ENCODE peak calls at places on chromosomes 12 and 14, in four cellular contexts. One of them, this sample, is unnamed. For H3K4me1, the result is how much of the 10 kb centered on the place peaks cover.

GRCh38 chr12:2288001-2288400 is 235.2 kb downstream of the CACNA1C start:
- DNase-seq in testis: no peak
- DNase-seq in vagina: no peak
- DNase-seq in fibroblast of lung: peak
- DNase-seq in this sample: no peak

GRCh38 chr12:123761841-123762714 is at the start of gene DNAH10:
- DNase-seq in testis: peak
- DNase-seq in vagina: no peak
- DNase-seq in fibroblast of lung: peak
- DNase-seq in this sample: peak

GRCh38 chr12:126027816-126028215 is 962.6 kb downstream of the AACS start:
- DNase-seq in testis: no peak
- DNase-seq in vagina: no peak
- DNase-seq in fibroblast of lung: no peak
- DNase-seq in this sample: no peak

GRCh38 chr12:82527165-82527780 is 159.4 kb upstream of the TMTC2 start:
- DNase-seq in testis: peak
- DNase-seq in vagina: no peak
- DNase-seq in fibroblast of lung: peak
- DNase-seq in this sample: peak

GRCh38 chr14:105974902-105975301 is 448.5 kb downstream of the TMEM121 start:
- DNase-seq in testis: peak
- DNase-seq in vagina: no peak
- DNase-seq in fibroblast of lung: no peak
- DNase-seq in this sample: peak

GRCh38 chr14:63501429-63501828 is 41.7 kb downstream of the PPP2R5E start:
- DNase-seq in testis: no peak
- DNase-seq in vagina: no peak
- DNase-seq in fibroblast of lung: no peak
- DNase-seq in this sample: no peak

GRCh38 chr12:49698619-49699545 is 8.3 kb downstream of the FMNL3 start:
- DNase-seq in testis: no peak
- DNase-seq in vagina: no peak
- DNase-seq in fibroblast of lung: peak
- DNase-seq in this sample: no peak

GRCh38 chr14:22314183-22314820 is 274.7 kb downstream of the DAD1 start:
- DNase-seq in testis: peak
- DNase-seq in vagina: no peak
- DNase-seq in fibroblast of lung: peak
- DNase-seq in this sample: peak

GRCh38 chr14:20379743-20380142 is 33.6 kb downstream of the TEP1 start:
- DNase-seq in testis: no peak
- DNase-seq in vagina: no peak
- DNase-seq in fibroblast of lung: no peak
- DNase-seq in this sample: no peak

GRCh38 chr12:130815028-130815741 is 23.9 kb downstream of the STX2 start:
- DNase-seq in testis: no peak
- DNase-seq in vagina: no peak
- DNase-seq in fibroblast of lung: no peak
- DNase-seq in this sample: no peak

GRCh38 chr12:53806689-53807088 is 54.9 kb upstream of the CISTR start:
- DNase-seq in testis: no peak
- DNase-seq in vagina: no peak
- DNase-seq in fibroblast of lung: peak
- DNase-seq in this sample: no peak

GRCh38 chr12:5742264-5742663 is 202.8 kb downstream of the ANO2 start:
- DNase-seq in testis: no peak
- DNase-seq in vagina: no peak
- DNase-seq in fibroblast of lung: no peak
- DNase-seq in this sample: no peak

GRCh38 chr14:26525057-26525456 is 72.8 kb downstream of the NOVA1 start:
- DNase-seq in testis: no peak
- DNase-seq in vagina: no peak
- DNase-seq in fibroblast of lung: peak
- DNase-seq in this sample: no peak

GRCh38 chr12:47415054-47415453 is 290.8 kb downstream of the RPAP3 start:
- DNase-seq in testis: no peak
- DNase-seq in vagina: no peak
- DNase-seq in fibroblast of lung: no peak
- DNase-seq in this sample: no peak

GRCh38 chr14:21915814-21916213 is 242.2 kb upstream of the OR4E1 start:
- DNase-seq in testis: no peak
- DNase-seq in vagina: no peak
- DNase-seq in fibroblast of lung: peak
- DNase-seq in this sample: no peak

GRCh38 chr14:94971750-94972149 is 185.6 kb downstream of the DICER1 start:
- DNase-seq in testis: peak
- DNase-seq in vagina: no peak
- DNase-seq in fibroblast of lung: no peak
- DNase-seq in this sample: no peak

GRCh38 chr14:82431031-82431430 is 897.4 kb upstream of the SEL1L start:
- DNase-seq in testis: no peak
- DNase-seq in vagina: no peak
- DNase-seq in fibroblast of lung: no peak
- DNase-seq in this sample: no peak

GRCh38 chr12:132449565-132450390 is 40.2 kb upstream of the FBRSL1 start:
- DNase-seq in testis: no peak
- DNase-seq in vagina: no peak
- DNase-seq in fibroblast of lung: no peak
- DNase-seq in this sample: no peak

GRCh38 chr12:84658877-84659276 is 253.7 kb downstream of the SLC6A15 start:
- DNase-seq in testis: no peak
- DNase-seq in vagina: no peak
- DNase-seq in fibroblast of lung: no peak
- DNase-seq in this sample: peak

GRCh38 chr12:3658327-3659163 is 94.4 kb downstream of the CRACR2A start:
- DNase-seq in testis: no peak
- DNase-seq in vagina: no peak
- DNase-seq in fibroblast of lung: peak
- DNase-seq in this sample: peak

GRCh38 chr14:52235866-52236510 is 31.5 kb upstream of the PTGDR start:
- DNase-seq in testis: no peak
- DNase-seq in vagina: no peak
- DNase-seq in fibroblast of lung: no peak
- DNase-seq in this sample: no peak

GRCh38 chr12:4006743-4007142 is 133.5 kb upstream of the PARP11 start:
- DNase-seq in testis: no peak
- DNase-seq in vagina: no peak
- DNase-seq in fibroblast of lung: no peak
- DNase-seq in this sample: no peak

GRCh38 chr14:72888636-72889201 is 5.2 kb downstream of the DPF3 start:
- DNase-seq in testis: no peak
- DNase-seq in vagina: no peak
- DNase-seq in fibroblast of lung: peak
- DNase-seq in this sample: no peak

GRCh38 chr14:23482814-23483128 is 13.3 kb downstream of the NGDN start:
- DNase-seq in testis: no peak
- DNase-seq in vagina: no peak
- DNase-seq in fibroblast of lung: no peak
- DNase-seq in this sample: no peak

GRCh38 chr14:25055998-25056687 is 6.2 kb upstream of the STXBP6 start:
- DNase-seq in testis: no peak
- DNase-seq in vagina: no peak
- DNase-seq in fibroblast of lung: peak
- DNase-seq in this sample: no peak

GRCh38 chr14:68497016-68497415 is 295.9 kb downstream of the ZFP36L1 start:
- DNase-seq in testis: no peak
- DNase-seq in vagina: no peak
- DNase-seq in fibroblast of lung: peak
- DNase-seq in this sample: no peak

GRCh38 chr12:12823308-12823707 is 10.2 kb downstream of the DDX47 start:
- DNase-seq in testis: no peak
- DNase-seq in vagina: no peak
- DNase-seq in fibroblast of lung: no peak
- DNase-seq in this sample: no peak

GRCh38 chr12:51820721-51821422 is 27.6 kb downstream of the FIGNL2 start:
- DNase-seq in testis: peak
- DNase-seq in vagina: no peak
- DNase-seq in fibroblast of lung: peak
- DNase-seq in this sample: peak

GRCh38 chr14:69017706-69018105 is 38.6 kb upstream of the ACTN1 start:
- DNase-seq in testis: no peak
- DNase-seq in vagina: no peak
- DNase-seq in fibroblast of lung: no peak
- DNase-seq in this sample: no peak

GRCh38 chr12:48969160-48969771 is 2.3 kb downstream of the WNT10B start:
- DNase-seq in testis: no peak
- DNase-seq in vagina: no peak
- DNase-seq in fibroblast of lung: no peak
- DNase-seq in this sample: no peak

DNA sequence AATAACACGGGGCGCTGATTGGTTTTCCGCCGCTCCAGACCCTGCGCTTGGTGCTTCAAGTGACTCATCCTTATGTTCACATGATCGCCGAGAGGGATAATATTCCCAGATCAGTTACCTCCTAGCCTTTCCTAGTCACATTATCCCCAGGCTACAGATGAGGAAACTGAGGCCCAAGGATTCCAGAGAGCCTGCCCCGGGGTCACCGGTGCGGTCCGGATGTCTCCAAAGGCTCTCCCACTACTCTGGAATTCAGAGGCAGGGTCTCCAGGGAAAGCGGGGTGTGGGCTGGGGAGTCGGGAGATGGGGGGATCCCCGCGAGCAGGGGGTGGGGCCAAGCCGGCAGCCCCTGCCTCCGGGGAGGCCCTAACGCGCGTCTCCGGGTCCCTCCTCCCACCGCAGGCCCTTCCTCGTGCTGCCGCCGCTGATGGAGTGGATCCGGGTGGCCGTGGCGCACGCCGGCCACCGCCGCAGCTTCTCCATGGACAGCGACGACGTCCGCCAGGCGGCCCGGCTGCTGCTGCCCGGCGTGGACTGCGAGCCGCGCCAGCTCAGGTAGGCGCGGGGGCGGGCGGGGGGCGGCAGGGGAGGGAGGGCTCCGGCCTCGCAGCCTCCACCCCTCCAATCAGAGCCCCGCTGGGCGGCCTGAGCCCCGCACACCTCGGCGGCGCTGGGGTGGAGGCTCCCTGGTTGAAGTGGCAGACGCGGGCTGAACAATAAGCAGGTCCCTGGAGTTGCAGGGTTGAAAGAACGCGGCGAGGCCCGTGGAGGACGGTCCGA is 104.7 kb upstream of the PWP1 start:
- DNase-seq in testis: peak
- DNase-seq in vagina: no peak
- DNase-seq in fibroblast of lung: no peak
- DNase-seq in this sample: peak
- TF ChIP-seq CTCF in testis: no peak
- TF ChIP-seq CTCF in vagina: no peak
- TF ChIP-seq CTCF in fibroblast of lung: no peak
- TF ChIP-seq CTCF in this sample: no peak

GRCh38 chr14:75523771-75524171 is 1.5 kb downstream of the BATF start:
- DNase-seq in testis: no peak
- DNase-seq in vagina: no peak
- DNase-seq in fibroblast of lung: peak
- DNase-seq in this sample: no peak

GRCh38 chr14:75520852-75521251 is 1.4 kb upstream of the BATF start:
- DNase-seq in testis: no peak
- DNase-seq in vagina: no peak
- DNase-seq in fibroblast of lung: no peak
- DNase-seq in this sample: no peak

GRCh38 chr14:75522224-75522764 is at the start of gene BATF:
- DNase-seq in testis: no peak
- DNase-seq in vagina: no peak
- DNase-seq in fibroblast of lung: no peak
- DNase-seq in this sample: no peak

GRCh38 chr14:75521415-75522199 is 662 bp upstream of the BATF start:
- DNase-seq in testis: no peak
- DNase-seq in vagina: no peak
- DNase-seq in fibroblast of lung: no peak
- DNase-seq in this sample: no peak

GRCh38 chr14:75522919-75523318 is 650 bp downstream of the BATF start:
- DNase-seq in testis: no peak
- DNase-seq in vagina: no peak
- DNase-seq in fibroblast of lung: no peak
- DNase-seq in this sample: no peak
- H3K4me1 ChIP-seq in testis: under half
- H3K4me1 ChIP-seq in vagina: under half
- H3K4me1 ChIP-seq in fibroblast of lung: under half
- H3K4me1 ChIP-seq in this sample: under half

GRCh38 chr14:104702673-104703072 is 13.3 kb downstream of the INF2 start:
- DNase-seq in testis: no peak
- DNase-seq in vagina: no peak
- DNase-seq in fibroblast of lung: no peak
- DNase-seq in this sample: no peak
- TF ChIP-seq CTCF in testis: no peak
- TF ChIP-seq CTCF in vagina: no peak
- TF ChIP-seq CTCF in fibroblast of lung: no peak
- TF ChIP-seq CTCF in this sample: no peak

GRCh38 chr12:64671682-64672081 is 61.4 kb downstream of the RASSF3 start:
- DNase-seq in testis: no peak
- DNase-seq in vagina: no peak
- DNase-seq in fibroblast of lung: no peak
- DNase-seq in this sample: peak

GRCh38 chr12:64675795-64676194 is 65.5 kb downstream of the RASSF3 start:
- DNase-seq in testis: no peak
- DNase-seq in vagina: no peak
- DNase-seq in fibroblast of lung: peak
- DNase-seq in this sample: peak

GRCh38 chr12:64672925-64673409 is 62.7 kb downstream of the RASSF3 start:
- DNase-seq in testis: no peak
- DNase-seq in vagina: no peak
- DNase-seq in fibroblast of lung: peak
- DNase-seq in this sample: peak

GRCh38 chr12:64673490-64674169 is 63.3 kb downstream of the RASSF3 start:
- DNase-seq in testis: no peak
- DNase-seq in vagina: no peak
- DNase-seq in fibroblast of lung: peak
- DNase-seq in this sample: peak

DNA sequence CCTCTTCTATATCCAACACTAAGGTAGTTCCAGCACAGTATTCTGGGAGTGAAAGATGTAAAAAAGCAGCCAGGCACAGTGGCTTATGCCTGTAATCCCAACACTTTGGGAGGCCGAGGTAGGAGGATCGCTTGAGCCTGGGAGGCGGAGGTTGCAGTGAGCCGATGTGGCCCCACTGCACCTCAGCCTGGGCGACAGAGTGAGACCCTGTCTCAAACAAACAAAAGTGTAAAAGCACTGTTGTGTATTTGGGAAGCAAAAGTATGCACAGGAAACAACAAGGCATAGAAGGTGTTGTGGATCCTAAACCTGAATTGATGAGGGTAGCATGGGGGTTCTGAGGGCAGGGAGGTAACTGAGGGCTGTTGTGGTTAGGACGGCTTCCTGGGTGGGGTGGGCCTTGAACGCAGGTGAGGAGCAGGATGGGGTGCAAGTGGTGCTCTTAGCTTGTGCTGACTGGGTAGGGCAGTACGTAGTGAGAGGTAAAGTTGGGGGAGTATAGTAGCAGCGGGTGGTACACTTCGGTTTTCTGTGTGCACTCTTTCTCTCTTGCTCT is 64.2 kb downstream of the RASSF3 start:
- DNase-seq in testis: no peak
- DNase-seq in vagina: no peak
- DNase-seq in fibroblast of lung: no peak
- DNase-seq in this sample: no peak
- H3K4me1 ChIP-seq in testis: under half
- H3K4me1 ChIP-seq in vagina: half or more
- H3K4me1 ChIP-seq in fibroblast of lung: under half
- H3K4me1 ChIP-seq in this sample: under half

GRCh38 chr12:114339626-114340025 is 66.3 kb downstream of the TBX5 start:
- DNase-seq in testis: no peak
- DNase-seq in vagina: no peak
- DNase-seq in fibroblast of lung: peak
- DNase-seq in this sample: no peak
- TF ChIP-seq CTCF in testis: no peak
- TF ChIP-seq CTCF in vagina: no peak
- TF ChIP-seq CTCF in fibroblast of lung: no peak
- TF ChIP-seq CTCF in this sample: no peak